ENCODE peak calls at places on chromosomes 2 and 18, in six cellular contexts. M, B, T, W, L and C are unnamed samples.

GRCh38 chr2:1170241-1170640 is 219.6 kb downstream of the SNTG2 start:
- DNase-seq in M (no peak), B (no peak), T (no peak), W (no peak), L (no peak), C (no peak)

GRCh38 chr18:54948350-54948837 is 10.9 kb downstream of the CCDC68 start:
- DNase-seq in M (no peak), B (no peak), T (peak), W (no peak), L (no peak), C (no peak)

GRCh38 chr2:238895901-238896600 is 48.2 kb downstream of the TWIST2 start:
- DNase-seq in M (no peak), B (peak), T (peak), W (peak), L (no peak), C (peak)

GRCh38 chr2:61937881-61938280 is 32.4 kb downstream of the COMMD1 start:
- DNase-seq in M (no peak), B (no peak), T (no peak), W (no peak), L (no peak), C (no peak)

GRCh38 chr2:190996338-190996946 is 17.5 kb downstream of the STAT1 start:
- DNase-seq in M (peak), B (no peak), T (peak), W (peak), L (peak), C (peak)

GRCh38 chr2:146295080-146295670 is 1549.7 kb upstream of the ACVR2A start:
- DNase-seq in M (no peak), B (no peak), T (no peak), W (no peak), L (no peak), C (no peak)

GRCh38 chr2:149329068-149329467 is 1.3 kb upstream of the LYPD6 start:
- DNase-seq in M (no peak), B (no peak), T (no peak), W (peak), L (no peak), C (peak)

GRCh38 chr18:52340466-52341378 is 725 bp downstream of the DCC start:
- DNase-seq in M (no peak), B (no peak), T (no peak), W (no peak), L (no peak), C (no peak)

GRCh38 chr2:16303761-16304160 is 361.9 kb downstream of the CYRIA start:
- DNase-seq in M (no peak), B (no peak), T (no peak), W (no peak), L (no peak), C (no peak)

GRCh38 chr2:37090019-37090477 is 5.7 kb downstream of the GPATCH11 start:
- DNase-seq in M (no peak), B (no peak), T (no peak), W (no peak), L (no peak), C (no peak)

GRCh38 chr2:171551836-171552235 is 29.6 kb downstream of the CYBRD1 start:
- DNase-seq in M (no peak), B (no peak), T (peak), W (no peak), L (no peak), C (no peak)

GRCh38 chr2:15547100-15547499 is 14.0 kb downstream of the NBAS start:
- DNase-seq in M (no peak), B (no peak), T (peak), W (no peak), L (no peak), C (no peak)

GRCh38 chr2:112004246-112004645 is 50.8 kb upstream of the TMEM87B start:
- DNase-seq in M (no peak), B (peak), T (peak), W (peak), L (no peak), C (no peak)

GRCh38 chr2:109510136-109511028 is 103.4 kb downstream of the SEPTIN10 start:
- DNase-seq in M (peak), B (peak), T (peak), W (peak), L (peak), C (peak)

GRCh38 chr2:170467568-170468422 is 247.3 kb upstream of the SP5 start:
- DNase-seq in M (no peak), B (no peak), T (no peak), W (no peak), L (no peak), C (no peak)

GRCh38 chr2:240401781-240402551 is 33.5 kb upstream of the GPC1 start:
- DNase-seq in M (no peak), B (no peak), T (no peak), W (peak), L (no peak), C (no peak)

GRCh38 chr2:98311771-98312545 is 34.3 kb upstream of the CNGA3 start:
- DNase-seq in M (no peak), B (no peak), T (no peak), W (peak), L (peak), C (no peak)

GRCh38 chr2:223054193-223054781 is 2.3 kb downstream of the KCNE4 start:
- DNase-seq in M (no peak), B (peak), T (peak), W (peak), L (no peak), C (no peak)

GRCh38 chr2:179340678-179341077 is 76.0 kb upstream of the SESTD1 start:
- DNase-seq in M (no peak), B (peak), T (peak), W (peak), L (no peak), C (peak)

GRCh38 chr2:145874466-145874865 is 1354.5 kb upstream of the ZEB2 start:
- DNase-seq in M (no peak), B (no peak), T (peak), W (no peak), L (no peak), C (peak)

GRCh38 chr18:26956894-26957293 is 91.4 kb upstream of the AQP4 start:
- DNase-seq in M (no peak), B (no peak), T (no peak), W (no peak), L (no peak), C (no peak)

GRCh38 chr2:237128026-237128703 is 42.5 kb downstream of the COPS8 start:
- DNase-seq in M (peak), B (peak), T (peak), W (peak), L (no peak), C (peak)

GRCh38 chr2:84704505-84705244 is 176.2 kb downstream of the TRABD2A start:
- DNase-seq in M (no peak), B (no peak), T (peak), W (no peak), L (no peak), C (no peak)

GRCh38 chr2:219569041-219569440 is 2.3 kb downstream of the OBSL1 start:
- DNase-seq in M (no peak), B (no peak), T (no peak), W (no peak), L (no peak), C (no peak)

GRCh38 chr2:215680605-215681598 is 245.0 kb upstream of the FN1 start:
- DNase-seq in M (no peak), B (peak), T (peak), W (no peak), L (no peak), C (no peak)

GRCh38 chr2:18987021-18987420 is 371.4 kb downstream of the OSR1 start:
- DNase-seq in M (no peak), B (no peak), T (peak), W (no peak), L (no peak), C (no peak)

GRCh38 chr2:85503168-85503610 is 35.8 kb upstream of the MAT2A start:
- DNase-seq in M (no peak), B (no peak), T (no peak), W (no peak), L (no peak), C (no peak)

GRCh38 chr2:129160879-129161278 is 818.6 kb upstream of the RAB6C start:
- DNase-seq in M (no peak), B (no peak), T (no peak), W (no peak), L (no peak), C (no peak)

GRCh38 chr2:241534701-241535375 is 23.7 kb upstream of the BOK start:
- DNase-seq in M (no peak), B (no peak), T (no peak), W (no peak), L (no peak), C (no peak)

GRCh38 chr2:124810132-124810531 is 785.0 kb downstream of the CNTNAP5 start:
- DNase-seq in M (no peak), B (no peak), T (peak), W (peak), L (no peak), C (no peak)

GRCh38 chr2:207825958-207826330 is 56.2 kb upstream of the FZD5 start:
- DNase-seq in M (no peak), B (no peak), T (no peak), W (no peak), L (no peak), C (no peak)

GRCh38 chr2:84532291-84532690 is 16.0 kb downstream of the DNAH6 start:
- DNase-seq in M (no peak), B (no peak), T (no peak), W (no peak), L (no peak), C (no peak)

GRCh38 chr2:217890445-217890844 is 112.3 kb downstream of the TNS1 start:
- DNase-seq in M (peak), B (peak), T (peak), W (peak), L (peak), C (peak)

GRCh38 chr2:241217320-241218031 is 29.0 kb downstream of the ANO7 start:
- DNase-seq in M (peak), B (peak), T (peak), W (peak), L (peak), C (peak)

GRCh38 chr18:23238651-23239349 is 103.5 kb downstream of the CABLES1 start:
- DNase-seq in M (no peak), B (no peak), T (peak), W (no peak), L (no peak), C (peak)
- H3K27ac ChIP-seq in M (no peak), B (no peak), T (no peak), W (no peak), L (no peak), C (peak)

DNA sequence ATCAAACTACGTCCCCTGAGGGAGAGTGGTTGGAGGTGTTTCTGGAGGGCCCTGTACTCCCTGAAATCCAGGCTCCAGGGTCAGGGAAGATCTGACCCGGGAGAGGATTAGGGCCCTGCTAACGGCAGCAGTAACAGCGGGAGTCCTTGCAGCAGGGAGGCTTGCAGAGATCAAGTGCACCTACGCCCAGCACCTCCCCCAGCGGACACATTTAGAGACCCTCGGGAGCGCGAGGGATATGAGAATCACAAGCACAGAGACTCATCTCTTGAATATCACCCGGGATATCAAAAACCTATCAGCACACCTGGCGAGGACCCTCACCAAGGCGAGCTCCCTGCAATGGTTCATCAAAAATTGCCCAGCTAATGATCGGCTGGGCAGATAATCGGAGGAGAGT is 210.0 kb downstream of the GBX2 start:
- DNase-seq in M (no peak), B (no peak), T (no peak), W (no peak), L (no peak), C (no peak)
- H3K4me3 ChIP-seq in M (no peak), B (no peak), T (no peak), W (no peak), L (no peak), C (no peak)

GRCh38 chr2:65388626-65389390 is 43.6 kb downstream of the SPRED2 start:
- DNase-seq in M (no peak), B (no peak), T (no peak), W (no peak), L (no peak), C (no peak)

GRCh38 chr2:65392609-65393008 is 39.8 kb downstream of the SPRED2 start:
- DNase-seq in M (no peak), B (no peak), T (no peak), W (no peak), L (no peak), C (no peak)

GRCh38 chr2:65388051-65388531 is 44.3 kb downstream of the SPRED2 start:
- DNase-seq in M (no peak), B (no peak), T (no peak), W (no peak), L (no peak), C (no peak)

GRCh38 chr2:65389476-65389875 is 42.9 kb downstream of the SPRED2 start:
- DNase-seq in M (no peak), B (no peak), T (no peak), W (no peak), L (no peak), C (no peak)

GRCh38 chr2:65390134-65390533 is 42.3 kb downstream of the SPRED2 start:
- DNase-seq in M (no peak), B (no peak), T (no peak), W (no peak), L (no peak), C (no peak)
- TF ChIP-seq POLR2A in M (no peak), B (no peak), T (no peak), W (no peak), L (no peak), C (no peak)

GRCh38 chr2:108377815-108378630 is at the start of gene SULT1C4:
- DNase-seq in M (no peak), B (peak), T (peak), W (peak), L (no peak), C (peak)

GRCh38 chr2:108382196-108382595 is 4.4 kb downstream of the SULT1C4 start:
- DNase-seq in M (no peak), B (no peak), T (peak), W (no peak), L (no peak), C (no peak)

GRCh38 chr2:108376774-108377173 is 980 bp upstream of the SULT1C4 start:
- DNase-seq in M (no peak), B (no peak), T (no peak), W (no peak), L (no peak), C (no peak)

GRCh38 chr2:108383146-108383830 is 5.5 kb downstream of the SULT1C4 start:
- DNase-seq in M (no peak), B (no peak), T (no peak), W (no peak), L (no peak), C (no peak)

GRCh38 chr2:108377411-108377810 is 343 bp upstream of the SULT1C4 start:
- DNase-seq in M (no peak), B (no peak), T (peak), W (no peak), L (no peak), C (no peak)
- H3K27ac ChIP-seq in M (peak), B (peak), T (peak), W (peak), L (no peak), C (peak)

GRCh38 chr2:143581134-143581533 is 451.9 kb downstream of the ARHGAP15 start:
- DNase-seq in M (no peak), B (no peak), T (no peak), W (no peak), L (no peak), C (no peak)
- H3K4me3 ChIP-seq in M (no peak), B (no peak), T (no peak), W (no peak), L (no peak), C (no peak)

GRCh38 chr2:9744256-9745004 is 98.8 kb upstream of the TAF1B start:
- DNase-seq in M (no peak), B (no peak), T (no peak), W (no peak), L (no peak), C (no peak)
- TF ChIP-seq POLR2A in M (no peak), B (no peak), T (no peak), W (no peak), L (no peak), C (no peak)

GRCh38 chr2:226487573-226487972 is 312.0 kb downstream of the IRS1 start:
- DNase-seq in M (no peak), B (no peak), T (no peak), W (no peak), L (no peak), C (no peak)

GRCh38 chr2:226483143-226483542 is 316.5 kb downstream of the IRS1 start:
- DNase-seq in M (no peak), B (no peak), T (no peak), W (no peak), L (no peak), C (no peak)

GRCh38 chr2:226488034-226488433 is 311.6 kb downstream of the IRS1 start:
- DNase-seq in M (no peak), B (no peak), T (no peak), W (no peak), L (no peak), C (no peak)

GRCh38 chr2:226478121-226478809 is 321.4 kb downstream of the IRS1 start:
- DNase-seq in M (peak), B (peak), T (peak), W (peak), L (no peak), C (peak)

GRCh38 chr2:226483745-226484619 is 315.6 kb downstream of the IRS1 start:
- DNase-seq in M (no peak), B (no peak), T (peak), W (no peak), L (no peak), C (no peak)
- H3K27ac ChIP-seq in M (peak), B (no peak), T (peak), W (no peak), L (no peak), C (no peak)

GRCh38 chr2:28649481-28650260 is 102.0 kb upstream of the PPP1CB start:
- DNase-seq in M (no peak), B (no peak), T (peak), W (no peak), L (no peak), C (peak)
- H3K4me3 ChIP-seq in M (no peak), B (no peak), T (no peak), W (no peak), L (no peak), C (no peak)

DNA sequence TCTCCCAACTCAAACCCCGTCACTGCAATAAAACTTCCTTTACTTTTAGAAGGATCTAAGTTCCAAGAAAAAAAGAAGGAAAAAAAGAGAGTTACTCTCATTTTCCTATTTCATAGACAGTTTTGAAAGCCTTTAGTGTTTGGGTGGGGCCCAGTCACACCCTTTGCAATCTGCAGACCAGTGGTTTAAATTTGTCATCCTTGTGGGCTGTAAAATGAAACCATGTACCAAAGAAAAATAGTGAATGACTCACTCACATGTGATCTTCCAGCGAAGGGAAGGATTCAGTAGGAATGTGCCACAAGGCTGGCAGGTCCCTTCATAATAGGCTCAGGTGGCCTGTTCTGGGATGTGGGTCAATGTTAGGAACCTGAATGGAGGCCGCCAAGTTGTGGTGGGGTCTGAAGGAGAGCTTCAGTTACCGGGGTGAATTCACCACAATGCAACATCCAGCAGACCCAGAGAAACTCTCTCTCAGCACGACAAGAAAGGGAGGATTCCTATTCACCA is 28.3 kb downstream of the ANXA4 start:
- DNase-seq in M (peak), B (peak), T (peak), W (no peak), L (peak), C (peak)
- TF ChIP-seq POLR2A in M (no peak), B (no peak), T (no peak), W (no peak), L (no peak), C (no peak)

GRCh38 chr2:66387374-66387773 is 47.6 kb upstream of the MEIS1 start:
- DNase-seq in M (no peak), B (no peak), T (no peak), W (no peak), L (no peak), C (no peak)

GRCh38 chr2:66390152-66390551 is 44.8 kb upstream of the MEIS1 start:
- DNase-seq in M (no peak), B (no peak), T (no peak), W (no peak), L (no peak), C (no peak)

GRCh38 chr2:66390811-66391210 is 44.1 kb upstream of the MEIS1 start:
- DNase-seq in M (no peak), B (no peak), T (no peak), W (no peak), L (no peak), C (no peak)

DNA sequence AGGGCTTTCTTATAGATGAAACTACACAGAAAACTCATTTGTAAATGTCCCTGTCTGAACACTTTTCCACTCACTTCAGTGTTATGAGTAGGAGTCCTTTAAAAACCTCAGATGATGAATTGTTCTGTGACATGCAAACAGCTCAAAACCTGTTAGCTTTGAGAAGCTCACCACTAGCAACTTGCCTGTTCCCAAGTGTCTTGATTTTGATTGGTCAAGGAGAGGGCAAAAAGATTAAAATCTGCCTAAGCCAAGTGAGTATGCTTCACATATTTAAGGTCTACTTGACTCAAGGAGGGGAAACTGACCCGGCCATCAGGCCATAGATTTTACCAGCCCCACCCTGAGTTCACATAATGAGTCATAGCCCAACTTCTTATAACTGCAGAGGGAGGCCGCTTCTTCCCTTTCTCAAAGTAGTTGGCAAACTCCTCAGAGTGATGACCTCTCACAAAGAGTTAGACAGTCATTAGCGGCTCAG is 45.2 kb upstream of the MEIS1 start:
- DNase-seq in M (no peak), B (no peak), T (no peak), W (no peak), L (peak), C (no peak)
- H3K27ac ChIP-seq in M (no peak), B (no peak), T (no peak), W (no peak), L (no peak), C (no peak)